ENCODE peak calls at places on chromosomes 13 and 19, in eight cellular contexts. One of them, this sample, is unnamed.

GRCh38 chr13:97856001-97856675 is 97.3 kb upstream of the IPO5 start:
- DNase-seq in fibroblast of lung: peak
- DNase-seq in type B pancreatic cell: no peak
- DNase-seq in left ventricle myocardium inferior: peak
- DNase-seq in vagina: no peak
- DNase-seq in glutamatergic neuron: peak
- DNase-seq in activated CD8-positive, alpha-beta T cell treated with anti-CD3 and anti-CD28 coated beads for 36 hours: no peak
- DNase-seq in AG04450: no peak
- DNase-seq in this sample: no peak

GRCh38 chr13:110477711-110478245 is 83.7 kb downstream of the RAB20 start:
- DNase-seq in fibroblast of lung: no peak
- DNase-seq in type B pancreatic cell: no peak
- DNase-seq in left ventricle myocardium inferior: no peak
- DNase-seq in vagina: no peak
- DNase-seq in glutamatergic neuron: no peak
- DNase-seq in activated CD8-positive, alpha-beta T cell treated with anti-CD3 and anti-CD28 coated beads for 36 hours: no peak
- DNase-seq in AG04450: no peak
- DNase-seq in this sample: no peak

GRCh38 chr19:29417048-29417447 is 108.7 kb upstream of the VSTM2B start:
- DNase-seq in fibroblast of lung: no peak
- DNase-seq in type B pancreatic cell: no peak
- DNase-seq in left ventricle myocardium inferior: no peak
- DNase-seq in vagina: no peak
- DNase-seq in glutamatergic neuron: no peak
- DNase-seq in activated CD8-positive, alpha-beta T cell treated with anti-CD3 and anti-CD28 coated beads for 36 hours: no peak
- DNase-seq in AG04450: no peak
- DNase-seq in this sample: no peak

GRCh38 chr19:31516756-31517155 is 167.5 kb upstream of the TSHZ3 start:
- DNase-seq in fibroblast of lung: no peak
- DNase-seq in type B pancreatic cell: peak
- DNase-seq in left ventricle myocardium inferior: no peak
- DNase-seq in vagina: peak
- DNase-seq in glutamatergic neuron: no peak
- DNase-seq in activated CD8-positive, alpha-beta T cell treated with anti-CD3 and anti-CD28 coated beads for 36 hours: no peak
- DNase-seq in AG04450: no peak
- DNase-seq in this sample: no peak

GRCh38 chr13:44306401-44307192 is 67.0 kb upstream of the SERP2 start:
- DNase-seq in fibroblast of lung: peak
- DNase-seq in type B pancreatic cell: no peak
- DNase-seq in left ventricle myocardium inferior: peak
- DNase-seq in vagina: peak
- DNase-seq in glutamatergic neuron: no peak
- DNase-seq in activated CD8-positive, alpha-beta T cell treated with anti-CD3 and anti-CD28 coated beads for 36 hours: no peak
- DNase-seq in AG04450: peak
- DNase-seq in this sample: peak

GRCh38 chr13:110702591-110703526 is 3.1 kb downstream of the CARS2 start:
- DNase-seq in fibroblast of lung: peak
- DNase-seq in type B pancreatic cell: no peak
- DNase-seq in left ventricle myocardium inferior: no peak
- DNase-seq in vagina: no peak
- DNase-seq in glutamatergic neuron: no peak
- DNase-seq in activated CD8-positive, alpha-beta T cell treated with anti-CD3 and anti-CD28 coated beads for 36 hours: no peak
- DNase-seq in AG04450: no peak
- DNase-seq in this sample: no peak

GRCh38 chr19:42306646-42307045 is 4.2 kb upstream of the PAFAH1B3 start:
- DNase-seq in fibroblast of lung: no peak
- DNase-seq in type B pancreatic cell: no peak
- DNase-seq in left ventricle myocardium inferior: no peak
- DNase-seq in vagina: no peak
- DNase-seq in glutamatergic neuron: no peak
- DNase-seq in activated CD8-positive, alpha-beta T cell treated with anti-CD3 and anti-CD28 coated beads for 36 hours: no peak
- DNase-seq in AG04450: no peak
- DNase-seq in this sample: no peak

GRCh38 chr13:97165527-97166425 is 56.4 kb upstream of the MBNL2 start:
- DNase-seq in fibroblast of lung: no peak
- DNase-seq in type B pancreatic cell: no peak
- DNase-seq in left ventricle myocardium inferior: no peak
- DNase-seq in vagina: no peak
- DNase-seq in glutamatergic neuron: no peak
- DNase-seq in activated CD8-positive, alpha-beta T cell treated with anti-CD3 and anti-CD28 coated beads for 36 hours: no peak
- DNase-seq in AG04450: no peak
- DNase-seq in this sample: no peak

GRCh38 chr19:6528544-6529121 is 2.2 kb upstream of the TNFSF9 start:
- DNase-seq in fibroblast of lung: no peak
- DNase-seq in type B pancreatic cell: no peak
- DNase-seq in left ventricle myocardium inferior: peak
- DNase-seq in vagina: no peak
- DNase-seq in glutamatergic neuron: peak
- DNase-seq in activated CD8-positive, alpha-beta T cell treated with anti-CD3 and anti-CD28 coated beads for 36 hours: no peak
- DNase-seq in AG04450: no peak
- DNase-seq in this sample: no peak

GRCh38 chr13:29438772-29439171 is 156.7 kb downstream of the SLC7A1 start:
- DNase-seq in fibroblast of lung: peak
- DNase-seq in type B pancreatic cell: no peak
- DNase-seq in left ventricle myocardium inferior: no peak
- DNase-seq in vagina: no peak
- DNase-seq in glutamatergic neuron: no peak
- DNase-seq in activated CD8-positive, alpha-beta T cell treated with anti-CD3 and anti-CD28 coated beads for 36 hours: no peak
- DNase-seq in AG04450: no peak
- DNase-seq in this sample: peak

GRCh38 chr19:43799502-43800142 is 2.6 kb downstream of the LYPD5 start:
- DNase-seq in fibroblast of lung: no peak
- DNase-seq in type B pancreatic cell: no peak
- DNase-seq in left ventricle myocardium inferior: no peak
- DNase-seq in vagina: no peak
- DNase-seq in glutamatergic neuron: no peak
- DNase-seq in activated CD8-positive, alpha-beta T cell treated with anti-CD3 and anti-CD28 coated beads for 36 hours: no peak
- DNase-seq in AG04450: no peak
- DNase-seq in this sample: peak

GRCh38 chr13:43058318-43058674 is 34.9 kb downstream of the DNAJC15 start:
- DNase-seq in fibroblast of lung: peak
- DNase-seq in type B pancreatic cell: no peak
- DNase-seq in left ventricle myocardium inferior: no peak
- DNase-seq in vagina: no peak
- DNase-seq in glutamatergic neuron: no peak
- DNase-seq in activated CD8-positive, alpha-beta T cell treated with anti-CD3 and anti-CD28 coated beads for 36 hours: peak
- DNase-seq in AG04450: no peak
- DNase-seq in this sample: peak

GRCh38 chr13:43061496-43062280 is 38.3 kb downstream of the DNAJC15 start:
- DNase-seq in fibroblast of lung: no peak
- DNase-seq in type B pancreatic cell: no peak
- DNase-seq in left ventricle myocardium inferior: no peak
- DNase-seq in vagina: no peak
- DNase-seq in glutamatergic neuron: no peak
- DNase-seq in activated CD8-positive, alpha-beta T cell treated with anti-CD3 and anti-CD28 coated beads for 36 hours: peak
- DNase-seq in AG04450: no peak
- DNase-seq in this sample: no peak

GRCh38 chr13:43054803-43055802 is 31.7 kb downstream of the DNAJC15 start:
- DNase-seq in fibroblast of lung: peak
- DNase-seq in type B pancreatic cell: no peak
- DNase-seq in left ventricle myocardium inferior: no peak
- DNase-seq in vagina: no peak
- DNase-seq in glutamatergic neuron: no peak
- DNase-seq in activated CD8-positive, alpha-beta T cell treated with anti-CD3 and anti-CD28 coated beads for 36 hours: peak
- DNase-seq in AG04450: peak
- DNase-seq in this sample: peak

GRCh38 chr13:43057653-43058317 is 34.4 kb downstream of the DNAJC15 start:
- DNase-seq in fibroblast of lung: peak
- DNase-seq in type B pancreatic cell: no peak
- DNase-seq in left ventricle myocardium inferior: no peak
- DNase-seq in vagina: no peak
- DNase-seq in glutamatergic neuron: no peak
- DNase-seq in activated CD8-positive, alpha-beta T cell treated with anti-CD3 and anti-CD28 coated beads for 36 hours: peak
- DNase-seq in AG04450: no peak
- DNase-seq in this sample: peak

GRCh38 chr13:43058836-43059235 is 35.5 kb downstream of the DNAJC15 start:
- DNase-seq in fibroblast of lung: peak
- DNase-seq in type B pancreatic cell: no peak
- DNase-seq in left ventricle myocardium inferior: no peak
- DNase-seq in vagina: no peak
- DNase-seq in glutamatergic neuron: no peak
- DNase-seq in activated CD8-positive, alpha-beta T cell treated with anti-CD3 and anti-CD28 coated beads for 36 hours: no peak
- DNase-seq in AG04450: no peak
- DNase-seq in this sample: no peak
- TF ChIP-seq CTCF in fibroblast of lung: no peak
- TF ChIP-seq CTCF in type B pancreatic cell: no peak
- TF ChIP-seq CTCF in left ventricle myocardium inferior: no peak
- TF ChIP-seq CTCF in vagina: no peak
- TF ChIP-seq CTCF in glutamatergic neuron: no peak
- TF ChIP-seq CTCF in activated CD8-positive, alpha-beta T cell treated with anti-CD3 and anti-CD28 coated beads for 36 hours: no peak
- TF ChIP-seq CTCF in AG04450: no peak
- TF ChIP-seq CTCF in this sample: no peak

GRCh38 chr19:15260939-15261338 is 28.7 kb upstream of the EPHX3 start:
- DNase-seq in fibroblast of lung: no peak
- DNase-seq in type B pancreatic cell: no peak
- DNase-seq in left ventricle myocardium inferior: no peak
- DNase-seq in vagina: no peak
- DNase-seq in glutamatergic neuron: no peak
- DNase-seq in activated CD8-positive, alpha-beta T cell treated with anti-CD3 and anti-CD28 coated beads for 36 hours: peak
- DNase-seq in AG04450: no peak
- DNase-seq in this sample: peak
- TF ChIP-seq CTCF in fibroblast of lung: peak
- TF ChIP-seq CTCF in type B pancreatic cell: peak
- TF ChIP-seq CTCF in left ventricle myocardium inferior: peak
- TF ChIP-seq CTCF in vagina: no peak
- TF ChIP-seq CTCF in glutamatergic neuron: peak
- TF ChIP-seq CTCF in activated CD8-positive, alpha-beta T cell treated with anti-CD3 and anti-CD28 coated beads for 36 hours: peak
- TF ChIP-seq CTCF in AG04450: peak
- TF ChIP-seq CTCF in this sample: peak

GRCh38 chr13:113555141-113555540 is 29.4 kb upstream of the TFDP1 start:
- DNase-seq in fibroblast of lung: no peak
- DNase-seq in type B pancreatic cell: no peak
- DNase-seq in left ventricle myocardium inferior: no peak
- DNase-seq in vagina: peak
- DNase-seq in glutamatergic neuron: no peak
- DNase-seq in activated CD8-positive, alpha-beta T cell treated with anti-CD3 and anti-CD28 coated beads for 36 hours: no peak
- DNase-seq in AG04450: no peak
- DNase-seq in this sample: no peak
- TF ChIP-seq CTCF in fibroblast of lung: no peak
- TF ChIP-seq CTCF in type B pancreatic cell: no peak
- TF ChIP-seq CTCF in left ventricle myocardium inferior: no peak
- TF ChIP-seq CTCF in vagina: no peak
- TF ChIP-seq CTCF in glutamatergic neuron: no peak
- TF ChIP-seq CTCF in activated CD8-positive, alpha-beta T cell treated with anti-CD3 and anti-CD28 coated beads for 36 hours: no peak
- TF ChIP-seq CTCF in AG04450: no peak
- TF ChIP-seq CTCF in this sample: no peak

GRCh38 chr19:2425622-2426581 is 1.5 kb downstream of the TIMM13 start:
- DNase-seq in fibroblast of lung: no peak
- DNase-seq in type B pancreatic cell: no peak
- DNase-seq in left ventricle myocardium inferior: no peak
- DNase-seq in vagina: no peak
- DNase-seq in glutamatergic neuron: peak
- DNase-seq in activated CD8-positive, alpha-beta T cell treated with anti-CD3 and anti-CD28 coated beads for 36 hours: no peak
- DNase-seq in AG04450: no peak
- DNase-seq in this sample: no peak

GRCh38 chr19:2426661-2427322 is 594 bp downstream of the TIMM13 start:
- DNase-seq in fibroblast of lung: peak
- DNase-seq in type B pancreatic cell: no peak
- DNase-seq in left ventricle myocardium inferior: peak
- DNase-seq in vagina: no peak
- DNase-seq in glutamatergic neuron: peak
- DNase-seq in activated CD8-positive, alpha-beta T cell treated with anti-CD3 and anti-CD28 coated beads for 36 hours: peak
- DNase-seq in AG04450: no peak
- DNase-seq in this sample: peak

GRCh38 chr19:2422951-2423880 is 4.2 kb downstream of the TIMM13 start:
- DNase-seq in fibroblast of lung: no peak
- DNase-seq in type B pancreatic cell: no peak
- DNase-seq in left ventricle myocardium inferior: no peak
- DNase-seq in vagina: no peak
- DNase-seq in glutamatergic neuron: no peak
- DNase-seq in activated CD8-positive, alpha-beta T cell treated with anti-CD3 and anti-CD28 coated beads for 36 hours: no peak
- DNase-seq in AG04450: no peak
- DNase-seq in this sample: no peak

GRCh38 chr19:2423913-2424685 is 3.3 kb downstream of the TIMM13 start:
- DNase-seq in fibroblast of lung: no peak
- DNase-seq in type B pancreatic cell: no peak
- DNase-seq in left ventricle myocardium inferior: no peak
- DNase-seq in vagina: no peak
- DNase-seq in glutamatergic neuron: peak
- DNase-seq in activated CD8-positive, alpha-beta T cell treated with anti-CD3 and anti-CD28 coated beads for 36 hours: no peak
- DNase-seq in AG04450: no peak
- DNase-seq in this sample: no peak

GRCh38 chr19:2424686-2425621 is 2.4 kb downstream of the TIMM13 start:
- DNase-seq in fibroblast of lung: peak
- DNase-seq in type B pancreatic cell: no peak
- DNase-seq in left ventricle myocardium inferior: peak
- DNase-seq in vagina: no peak
- DNase-seq in glutamatergic neuron: peak
- DNase-seq in activated CD8-positive, alpha-beta T cell treated with anti-CD3 and anti-CD28 coated beads for 36 hours: no peak
- DNase-seq in AG04450: peak
- DNase-seq in this sample: no peak
- TF ChIP-seq CTCF in fibroblast of lung: no peak
- TF ChIP-seq CTCF in type B pancreatic cell: peak
- TF ChIP-seq CTCF in left ventricle myocardium inferior: peak
- TF ChIP-seq CTCF in vagina: no peak
- TF ChIP-seq CTCF in glutamatergic neuron: peak
- TF ChIP-seq CTCF in activated CD8-positive, alpha-beta T cell treated with anti-CD3 and anti-CD28 coated beads for 36 hours: no peak
- TF ChIP-seq CTCF in AG04450: peak
- TF ChIP-seq CTCF in this sample: no peak

DNA sequence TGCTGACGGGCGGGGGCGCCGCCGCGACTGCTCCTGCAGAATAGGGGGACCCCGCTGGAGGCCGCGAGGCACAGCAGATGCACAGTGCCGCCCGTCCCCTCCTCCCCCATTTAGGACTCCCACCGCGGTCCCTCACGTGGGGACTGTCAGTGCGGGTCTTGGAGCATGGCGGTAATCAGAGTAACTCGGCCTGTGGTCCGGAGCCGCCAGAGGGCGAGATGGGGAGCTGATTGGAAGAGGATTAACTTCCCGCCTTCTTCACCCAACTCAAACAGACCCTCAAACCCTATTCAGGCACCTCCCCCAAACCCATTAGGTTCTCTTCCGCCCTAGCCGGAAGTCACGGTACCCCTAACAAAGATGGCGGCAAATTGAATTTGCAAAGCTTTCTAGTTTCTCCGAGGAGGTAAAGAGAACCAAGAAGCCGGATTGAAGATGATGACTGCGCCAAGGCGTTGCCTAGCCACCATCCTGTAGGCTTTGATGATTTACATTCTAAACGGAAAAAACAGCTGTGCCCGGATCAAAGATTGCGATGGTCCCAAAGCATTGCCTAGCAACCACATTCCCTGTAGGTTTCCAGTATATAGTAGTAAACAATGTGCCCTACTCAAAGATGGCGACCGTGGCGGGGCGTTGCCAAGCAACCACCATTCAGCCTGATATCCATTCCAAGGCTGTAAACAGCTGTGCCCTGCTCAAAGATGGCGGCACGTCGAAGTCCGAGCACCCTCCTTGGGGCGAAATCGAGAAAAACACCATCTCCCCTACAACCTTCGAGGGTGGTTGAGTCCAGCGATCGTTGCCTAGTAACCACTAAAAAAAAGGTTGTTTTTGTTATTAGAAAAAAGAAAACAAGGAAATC is at the start of gene FUZ:
- DNase-seq in fibroblast of lung: peak
- DNase-seq in type B pancreatic cell: peak
- DNase-seq in left ventricle myocardium inferior: peak
- DNase-seq in vagina: no peak
- DNase-seq in glutamatergic neuron: peak
- DNase-seq in activated CD8-positive, alpha-beta T cell treated with anti-CD3 and anti-CD28 coated beads for 36 hours: peak
- DNase-seq in AG04450: peak
- DNase-seq in this sample: peak
- TF ChIP-seq CTCF in fibroblast of lung: peak
- TF ChIP-seq CTCF in type B pancreatic cell: peak
- TF ChIP-seq CTCF in left ventricle myocardium inferior: peak
- TF ChIP-seq CTCF in vagina: peak
- TF ChIP-seq CTCF in glutamatergic neuron: no peak
- TF ChIP-seq CTCF in activated CD8-positive, alpha-beta T cell treated with anti-CD3 and anti-CD28 coated beads for 36 hours: no peak
- TF ChIP-seq CTCF in AG04450: peak
- TF ChIP-seq CTCF in this sample: no peak